ENCODE peak calls at places on chromosomes 6 and 20, in six cellular contexts. One of them, this sample, is unnamed.

GRCh38 chr6:119201486-119201885 is 123.0 kb upstream of the FAM184A start:
- DNase-seq in GM12865: no peak
- DNase-seq in GM10248: no peak
- DNase-seq in hepatocyte: no peak
- DNase-seq in cardiac muscle cell: no peak
- DNase-seq in B cell: no peak
- DNase-seq in this sample: no peak

GRCh38 chr6:104953410-104953953 is 3.4 kb upstream of the LIN28B start:
- DNase-seq in B cell: no peak
- DNase-seq in GM12865: no peak
- DNase-seq in hepatocyte: peak; percentile 19
- DNase-seq in GM10248: no peak
- DNase-seq in cardiac muscle cell: no peak
- DNase-seq in this sample: peak; percentile 56

GRCh38 chr6:110471966-110472365 is 4.4 kb downstream of the SLC22A16 start:
- DNase-seq in GM10248: no peak
- DNase-seq in cardiac muscle cell: no peak
- DNase-seq in GM12865: no peak
- DNase-seq in B cell: no peak
- DNase-seq in hepatocyte: no peak
- DNase-seq in this sample: no peak

GRCh38 chr20:13243826-13244376 is 22.8 kb downstream of the ISM1 start:
- DNase-seq in GM10248: no peak
- DNase-seq in GM12865: no peak
- DNase-seq in hepatocyte: peak; percentile 18
- DNase-seq in cardiac muscle cell: no peak
- DNase-seq in B cell: no peak
- DNase-seq in this sample: no peak

GRCh38 chr6:106183430-106183829 is 97.3 kb downstream of the PRDM1 start:
- DNase-seq in hepatocyte: no peak
- DNase-seq in cardiac muscle cell: no peak
- DNase-seq in GM10248: no peak
- DNase-seq in B cell: no peak
- DNase-seq in GM12865: no peak
- DNase-seq in this sample: no peak

GRCh38 chr6:35727935-35728662 is 8.7 kb upstream of the ARMC12 start:
- DNase-seq in B cell: peak; percentile 81
- DNase-seq in GM12865: peak; percentile 93
- DNase-seq in hepatocyte: peak; percentile 96
- DNase-seq in cardiac muscle cell: peak; percentile 99
- DNase-seq in GM10248: peak; percentile 88
- DNase-seq in this sample: peak; percentile 85

GRCh38 chr6:132218063-132218696 is 183.1 kb downstream of the MOXD1 start:
- DNase-seq in B cell: peak; percentile 38
- DNase-seq in hepatocyte: peak; percentile 46
- DNase-seq in cardiac muscle cell: peak; percentile 60
- DNase-seq in GM12865: peak; percentile 13
- DNase-seq in GM10248: peak; percentile 9
- DNase-seq in this sample: no peak

GRCh38 chr6:24924956-24925355 is 10.8 kb downstream of the RIPOR2 start:
- DNase-seq in GM12865: no peak
- DNase-seq in B cell: no peak
- DNase-seq in GM10248: no peak
- DNase-seq in hepatocyte: no peak
- DNase-seq in cardiac muscle cell: no peak
- DNase-seq in this sample: no peak

GRCh38 chr6:93416575-93417420 is 2.6 kb downstream of the EPHA7 start:
- DNase-seq in GM10248: peak; percentile 17
- DNase-seq in cardiac muscle cell: peak; percentile 30
- DNase-seq in hepatocyte: peak; percentile 57
- DNase-seq in GM12865: no peak
- DNase-seq in B cell: peak; percentile 6
- DNase-seq in this sample: peak; percentile 54

GRCh38 chr6:54267798-54268197 is 40.4 kb upstream of the TINAG start:
- DNase-seq in B cell: no peak
- DNase-seq in GM10248: no peak
- DNase-seq in GM12865: peak; percentile 42
- DNase-seq in hepatocyte: peak; percentile 65
- DNase-seq in cardiac muscle cell: peak; percentile 72
- DNase-seq in this sample: no peak

GRCh38 chr6:18214003-18214402 is 50.3 kb downstream of the DEK start:
- DNase-seq in GM10248: peak; percentile 37
- DNase-seq in hepatocyte: no peak
- DNase-seq in cardiac muscle cell: no peak
- DNase-seq in GM12865: peak; percentile 71
- DNase-seq in B cell: no peak
- DNase-seq in this sample: no peak

GRCh38 chr6:81766482-81767069 is 14.1 kb upstream of the TENT5A start:
- DNase-seq in GM12865: no peak
- DNase-seq in cardiac muscle cell: peak; percentile 95
- DNase-seq in B cell: no peak
- DNase-seq in hepatocyte: peak; percentile 44
- DNase-seq in GM10248: no peak
- DNase-seq in this sample: no peak

GRCh38 chr6:121319603-121320002 is 14.7 kb downstream of the TBC1D32 start:
- DNase-seq in cardiac muscle cell: no peak
- DNase-seq in hepatocyte: no peak
- DNase-seq in B cell: no peak
- DNase-seq in GM12865: no peak
- DNase-seq in GM10248: no peak
- DNase-seq in this sample: no peak

GRCh38 chr20:43982886-43983285 is 68.2 kb downstream of the TOX2 start:
- DNase-seq in cardiac muscle cell: no peak
- DNase-seq in hepatocyte: no peak
- DNase-seq in B cell: no peak
- DNase-seq in GM10248: no peak
- DNase-seq in GM12865: peak; percentile 18
- DNase-seq in this sample: no peak

GRCh38 chr20:50876063-50876685 is 55.1 kb downstream of the ADNP start:
- DNase-seq in cardiac muscle cell: no peak
- DNase-seq in B cell: no peak
- DNase-seq in GM12865: no peak
- DNase-seq in hepatocyte: no peak
- DNase-seq in GM10248: no peak
- DNase-seq in this sample: no peak

DNA sequence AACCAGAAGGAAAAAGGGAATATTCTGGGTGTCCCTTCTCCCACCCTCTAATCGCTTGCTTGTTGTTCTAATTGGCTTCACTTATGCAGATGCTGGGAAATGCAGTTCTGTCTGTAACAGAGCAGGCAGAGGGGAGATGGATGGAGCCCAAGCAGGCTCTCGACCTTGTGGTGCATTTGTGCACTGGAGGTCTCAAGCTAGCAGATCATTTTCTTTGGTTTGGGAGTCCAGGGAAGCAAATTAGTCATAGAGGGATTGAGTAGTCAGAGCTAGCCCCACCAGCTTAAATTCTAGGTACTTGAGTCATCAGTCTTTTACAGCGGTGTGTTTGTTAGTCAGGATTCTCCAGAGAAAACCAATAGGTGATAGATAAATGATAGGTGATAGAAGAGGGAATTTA is 234.7 kb upstream of the ECI2 start:
- DNase-seq in GM10248: no peak
- DNase-seq in GM12865: no peak
- DNase-seq in hepatocyte: no peak
- DNase-seq in B cell: no peak
- DNase-seq in cardiac muscle cell: peak; percentile 80
- DNase-seq in this sample: no peak
- TF ChIP-seq CTCF in GM10248: no peak
- TF ChIP-seq CTCF in GM12865: no peak
- TF ChIP-seq CTCF in hepatocyte: no peak
- TF ChIP-seq CTCF in B cell: no peak
- TF ChIP-seq CTCF in cardiac muscle cell: no peak
- TF ChIP-seq CTCF in this sample: no peak

GRCh38 chr20:38726849-38727601 is 2.7 kb downstream of the SLC32A1 start:
- DNase-seq in cardiac muscle cell: peak; percentile 29
- DNase-seq in B cell: peak; percentile 56
- DNase-seq in GM10248: peak; percentile 73
- DNase-seq in hepatocyte: no peak
- DNase-seq in GM12865: peak; percentile 47
- DNase-seq in this sample: no peak
- TF ChIP-seq CTCF in cardiac muscle cell: peak; percentile 42
- TF ChIP-seq CTCF in B cell: peak; percentile 20
- TF ChIP-seq CTCF in GM10248: no peak
- TF ChIP-seq CTCF in hepatocyte: peak; percentile 23
- TF ChIP-seq CTCF in GM12865: peak; percentile 15
- TF ChIP-seq CTCF in this sample: no peak

GRCh38 chr6:13278184-13278583 is 50.2 kb downstream of the TBC1D7 start:
- DNase-seq in B cell: peak; percentile 66
- DNase-seq in hepatocyte: no peak
- DNase-seq in GM12865: peak; percentile 48
- DNase-seq in cardiac muscle cell: no peak
- DNase-seq in GM10248: no peak
- DNase-seq in this sample: no peak
- TF ChIP-seq CTCF in B cell: peak; percentile 61
- TF ChIP-seq CTCF in hepatocyte: peak; percentile 15
- TF ChIP-seq CTCF in GM12865: peak; percentile 38
- TF ChIP-seq CTCF in cardiac muscle cell: peak; percentile 16
- TF ChIP-seq CTCF in GM10248: peak; percentile 46
- TF ChIP-seq CTCF in this sample: no peak

GRCh38 chr6:150076196-150076893 is 7.4 kb upstream of the ULBP3 start:
- DNase-seq in cardiac muscle cell: no peak
- DNase-seq in B cell: no peak
- DNase-seq in hepatocyte: no peak
- DNase-seq in GM12865: no peak
- DNase-seq in GM10248: no peak
- DNase-seq in this sample: no peak
- TF ChIP-seq CTCF in cardiac muscle cell: no peak
- TF ChIP-seq CTCF in B cell: no peak
- TF ChIP-seq CTCF in hepatocyte: peak; percentile 6
- TF ChIP-seq CTCF in GM12865: no peak
- TF ChIP-seq CTCF in GM10248: no peak
- TF ChIP-seq CTCF in this sample: no peak

DNA sequence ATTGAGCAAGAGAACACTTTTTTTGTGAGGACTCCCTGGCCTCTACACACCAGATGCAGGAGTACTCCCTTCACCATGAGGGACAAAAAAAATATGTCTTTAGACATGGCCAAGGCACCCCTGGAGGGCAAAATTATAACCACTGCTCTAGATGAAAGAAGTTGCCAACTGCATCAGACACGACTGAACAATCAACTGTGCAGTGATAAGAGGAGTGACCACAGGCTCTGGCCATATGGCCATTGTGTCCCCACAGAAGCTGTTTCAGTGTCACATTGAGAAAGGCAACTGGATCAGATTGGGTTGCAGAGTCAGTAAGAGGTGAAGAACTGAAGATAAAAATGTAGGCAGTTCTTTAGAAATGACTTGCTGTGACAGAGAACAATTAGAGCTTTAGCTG is 85.7 kb downstream of the C6orf118 start:
- DNase-seq in hepatocyte: no peak
- DNase-seq in B cell: no peak
- DNase-seq in GM10248: no peak
- DNase-seq in GM12865: no peak
- DNase-seq in cardiac muscle cell: no peak
- DNase-seq in this sample: no peak
- TF ChIP-seq CTCF in hepatocyte: no peak
- TF ChIP-seq CTCF in B cell: no peak
- TF ChIP-seq CTCF in GM10248: no peak
- TF ChIP-seq CTCF in GM12865: no peak
- TF ChIP-seq CTCF in cardiac muscle cell: no peak
- TF ChIP-seq CTCF in this sample: no peak

DNA sequence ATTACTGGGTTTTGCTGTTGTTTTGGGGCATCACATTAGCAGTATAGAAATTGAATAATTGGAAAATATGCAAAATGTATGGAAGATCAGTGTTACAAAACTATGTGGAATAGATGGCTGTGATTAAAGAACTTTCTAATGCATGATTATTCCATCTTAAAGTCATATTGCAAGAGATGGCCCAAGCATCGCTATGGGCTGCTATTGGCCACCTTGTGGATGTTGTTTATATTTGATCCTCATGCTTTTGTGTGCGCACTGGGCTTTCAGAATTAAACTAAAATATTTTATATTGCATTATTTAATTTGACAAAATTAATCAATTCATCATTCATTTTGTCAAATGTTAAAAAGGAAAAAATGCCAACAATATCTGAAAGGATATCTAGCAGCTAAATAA is 16.1 kb upstream of the HMGN3 start:
- DNase-seq in B cell: no peak
- DNase-seq in hepatocyte: no peak
- DNase-seq in GM12865: no peak
- DNase-seq in cardiac muscle cell: no peak
- DNase-seq in GM10248: no peak
- DNase-seq in this sample: no peak
- TF ChIP-seq CTCF in B cell: no peak
- TF ChIP-seq CTCF in hepatocyte: no peak
- TF ChIP-seq CTCF in GM12865: no peak
- TF ChIP-seq CTCF in cardiac muscle cell: no peak
- TF ChIP-seq CTCF in GM10248: no peak
- TF ChIP-seq CTCF in this sample: no peak

DNA sequence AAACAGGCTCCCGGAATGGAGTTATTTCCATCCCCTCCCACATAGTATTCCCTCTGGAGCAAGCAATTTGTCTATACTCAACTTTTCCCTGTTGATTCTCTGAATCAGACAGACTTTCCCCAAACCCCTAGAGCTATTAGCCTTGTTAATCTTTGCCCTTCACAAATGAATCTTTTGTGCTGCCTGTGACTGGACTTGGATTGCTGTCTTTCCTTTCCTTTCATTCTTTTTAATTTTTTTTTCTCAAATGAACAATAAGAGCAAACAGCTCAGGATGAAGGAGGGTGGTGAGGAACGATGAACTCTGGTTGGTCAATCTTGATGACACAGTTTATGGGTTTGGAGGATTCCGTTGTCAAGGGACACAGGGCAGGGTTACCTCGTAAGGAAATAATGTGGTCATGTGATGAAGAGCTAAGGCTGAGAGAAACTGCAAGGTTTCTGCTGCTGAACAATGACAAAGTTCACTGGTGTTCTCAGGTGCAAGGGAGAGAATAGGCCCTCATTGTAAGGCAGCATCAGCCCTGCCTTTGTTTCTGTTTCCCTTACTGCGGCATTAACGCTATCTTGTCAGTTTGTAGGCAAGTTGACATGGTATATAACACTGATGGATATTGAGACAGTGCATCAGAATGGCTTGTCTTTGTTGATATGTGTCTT is 275.0 kb upstream of the BMP2 start:
- DNase-seq in B cell: no peak
- DNase-seq in GM10248: no peak
- DNase-seq in GM12865: no peak
- DNase-seq in cardiac muscle cell: peak; percentile 47
- DNase-seq in hepatocyte: peak; percentile 78
- DNase-seq in this sample: no peak
- TF ChIP-seq CTCF in B cell: no peak
- TF ChIP-seq CTCF in GM10248: no peak
- TF ChIP-seq CTCF in GM12865: no peak
- TF ChIP-seq CTCF in cardiac muscle cell: no peak
- TF ChIP-seq CTCF in hepatocyte: no peak
- TF ChIP-seq CTCF in this sample: no peak

This sample was measured in mesothelial cell of epicardium.